ENCODE peak calls at places on chromosomes 11 and 22, in seven cellular contexts. X, R, I, V, G, Q and B are unnamed samples.

GRCh38 chr11:122095950-122096942 is 19.8 kb downstream of the BLID start:
- DNase-seq in X (peak; percentile 21), R (no peak), G (no peak), Q (no peak), V (no peak), I (peak; percentile 93), B (no peak)

GRCh38 chr11:91792779-91793262 is 431.8 kb upstream of the FAT3 start:
- DNase-seq in V (no peak), Q (no peak), X (no peak), R (no peak), G (no peak), I (no peak), B (no peak)

GRCh38 chr22:17570851-17571631 is 7.7 kb downstream of the SLC25A18 start:
- DNase-seq in Q (peak; percentile 49), R (no peak), V (no peak), I (peak; percentile 81), X (no peak), G (no peak), B (peak; percentile 67)

GRCh38 chr11:118194835-118195627 is 18.6 kb upstream of the SCN2B start:
- DNase-seq in R (peak; percentile 98), Q (peak; percentile 90), I (peak; percentile 65), G (no peak), X (peak; percentile 24), V (no peak), B (no peak)

GRCh38 chr22:25174888-25175411 is 24.7 kb upstream of the CRYBB3 start:
- DNase-seq in X (no peak), Q (no peak), I (no peak), V (no peak), G (no peak), R (no peak), B (no peak)

GRCh38 chr11:75319035-75319877 is 32.2 kb downstream of the ARRB1 start:
- DNase-seq in I (peak; percentile 52), R (no peak), X (no peak), Q (no peak), V (no peak), G (no peak), B (no peak)

GRCh38 chr11:27524155-27524554 is 17.6 kb upstream of the LIN7C start:
- DNase-seq in R (peak; percentile 41), X (no peak), I (peak; percentile 63), Q (no peak), G (no peak), V (peak; percentile 35), B (peak; percentile 42)

GRCh38 chr11:133833101-133833898 is 12.0 kb downstream of the SPATA19 start:
- DNase-seq in G (no peak), Q (no peak), X (no peak), I (no peak), V (no peak), R (no peak), B (peak; percentile 27)

GRCh38 chr11:69842746-69843528 is 23.7 kb upstream of the FGF3 start:
- DNase-seq in X (no peak), G (no peak), R (no peak), Q (no peak), V (no peak), I (no peak), B (no peak)

DNA sequence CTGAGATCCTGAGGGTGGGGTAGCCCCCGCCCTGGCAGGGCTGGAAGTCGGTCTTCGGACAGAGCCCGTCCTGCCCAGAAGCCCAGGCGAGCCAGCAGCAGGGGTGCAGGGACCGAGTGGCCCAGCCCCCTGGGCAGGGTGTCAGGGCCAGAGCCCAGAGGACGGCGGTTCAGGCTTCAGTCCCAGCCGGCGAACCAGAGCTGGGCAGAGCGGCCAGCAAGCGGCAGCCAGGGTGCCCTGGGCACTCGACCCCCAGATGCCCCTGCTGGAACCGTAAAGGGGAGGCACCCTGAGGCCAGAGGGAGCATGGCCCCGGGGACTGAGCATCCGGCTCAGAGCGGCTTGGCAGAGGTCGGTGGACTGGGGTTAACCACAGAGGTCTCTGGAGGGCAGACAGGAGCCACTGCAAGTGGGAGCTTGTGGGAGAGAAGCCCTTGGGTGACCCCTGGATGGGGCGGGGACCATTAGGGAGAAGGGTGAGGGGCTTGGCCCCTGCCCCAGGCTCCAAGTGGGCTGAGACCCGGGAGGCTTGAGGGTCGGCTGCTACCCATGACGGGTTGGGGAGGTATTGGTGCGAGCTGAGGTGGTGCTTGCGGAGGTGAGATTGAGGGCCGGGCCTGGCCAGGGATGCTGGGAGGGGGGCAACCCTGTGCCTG is 15.9 kb downstream of the LSP1 start:
- DNase-seq in V (no peak), G (no peak), X (no peak), Q (no peak), R (no peak), I (no peak), B (no peak)
- H3K4me1 ChIP-seq in V (peaks cover 14% of the 10 kb centered on the region), G (peaks cover 4% of the 10 kb centered on the region), X (peaks cover 3% of the 10 kb centered on the region), Q (peaks cover 17% of the 10 kb centered on the region), R (no peaks in the 10 kb centered on the region), I (peaks cover 4% of the 10 kb centered on the region), B (no peaks in the 10 kb centered on the region)

GRCh38 chr11:78036313-78036712 is 13.2 kb upstream of the KCTD14 start:
- DNase-seq in R (no peak), X (no peak), V (no peak), I (no peak), Q (no peak), G (no peak), B (no peak)
- TF ChIP-seq EZH2 in R (no peak), X (no peak), V (no peak), I (no peak), Q (no peak), G (no peak), B (no peak)

GRCh38 chr22:32852346-32853251 is 51.1 kb downstream of the TIMP3 start:
- DNase-seq in X (no peak), Q (peak; percentile 36), I (no peak), G (no peak), R (no peak), V (no peak), B (no peak)
- H3K4me1 ChIP-seq in X (no peaks in the 10 kb centered on the region), Q (no peaks in the 10 kb centered on the region), I (no peaks in the 10 kb centered on the region), G (no peaks in the 10 kb centered on the region), R (no peaks in the 10 kb centered on the region), V (no peaks in the 10 kb centered on the region), B (no peaks in the 10 kb centered on the region)

GRCh38 chr22:30314918-30315317 is 11.8 kb downstream of the TBC1D10A start:
- DNase-seq in I (peak; percentile 55), X (no peak), R (no peak), Q (no peak), G (no peak), V (no peak), B (no peak)
- TF ChIP-seq EZH2 in I (no peak), X (no peak), R (no peak), Q (no peak), G (no peak), V (no peak), B (no peak)

DNA sequence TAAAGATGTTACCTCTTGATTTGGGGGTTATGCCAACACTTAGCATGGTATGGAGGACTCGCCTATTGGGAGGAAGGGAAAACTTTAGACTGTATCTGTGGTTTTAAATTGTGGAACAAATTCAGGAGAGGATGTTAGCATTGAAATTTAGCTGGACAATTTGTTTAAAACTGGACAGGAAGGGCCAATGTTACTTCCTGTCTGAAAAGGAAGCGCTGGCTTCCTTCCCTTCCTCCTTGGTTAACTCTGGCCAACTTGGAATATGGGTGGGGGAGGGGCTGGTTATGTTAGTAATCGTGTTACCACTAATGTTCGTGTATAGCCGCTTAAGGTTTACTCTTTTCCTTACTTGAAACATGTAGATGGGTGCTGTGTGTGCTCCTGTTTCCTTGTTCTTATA is 13.9 kb downstream of the CTNND1 start:
- DNase-seq in G (no peak), V (no peak), I (no peak), X (peak; percentile 73), R (no peak), Q (no peak), B (no peak)
- H3K4me1 ChIP-seq in G (peaks cover 29% of the 10 kb centered on the region), V (peaks cover 93% of the 10 kb centered on the region), I (peaks cover 29% of the 10 kb centered on the region), X (peaks cover 84% of the 10 kb centered on the region), R (peaks cover 96% of the 10 kb centered on the region), Q (peaks cover 62% of the 10 kb centered on the region), B (peaks cover 57% of the 10 kb centered on the region)

GRCh38 chr22:49638001-49638400 is 189.7 kb downstream of the BRD1 start:
- DNase-seq in X (no peak), Q (no peak), I (no peak), R (no peak), V (no peak), G (no peak), B (no peak)

GRCh38 chr22:49640366-49641095 is 187.1 kb downstream of the BRD1 start:
- DNase-seq in X (no peak), G (no peak), V (no peak), Q (no peak), I (no peak), R (no peak), B (no peak)

GRCh38 chr22:49637255-49637760 is 190.4 kb downstream of the BRD1 start:
- DNase-seq in I (no peak), V (no peak), Q (no peak), G (no peak), R (no peak), X (no peak), B (no peak)

GRCh38 chr22:49639956-49640355 is 187.7 kb downstream of the BRD1 start:
- DNase-seq in V (no peak), G (no peak), I (no peak), R (no peak), X (no peak), Q (no peak), B (no peak)

DNA sequence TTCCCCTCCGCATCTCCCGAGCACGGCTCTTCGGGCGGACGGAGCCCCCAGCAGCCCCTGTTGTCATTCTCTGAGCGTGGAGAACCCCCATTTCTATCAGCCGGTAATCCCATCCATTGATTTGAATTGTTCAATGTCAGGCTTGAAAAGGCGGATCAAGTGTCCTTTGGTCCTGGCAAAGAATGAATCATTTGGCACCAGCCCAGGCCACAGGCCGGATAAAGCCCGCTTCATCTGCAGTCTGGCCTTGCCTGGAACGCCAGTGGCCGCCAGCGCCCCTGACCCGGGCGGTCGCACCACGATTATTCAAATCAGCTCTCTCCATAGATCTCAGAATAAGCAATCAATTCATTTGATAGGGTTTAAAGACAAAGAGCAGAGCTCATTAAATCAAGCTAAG is 188.9 kb downstream of the BRD1 start:
- DNase-seq in I (peak; percentile 43), G (no peak), R (peak; percentile 7), X (peak; percentile 20), Q (no peak), V (no peak), B (no peak)
- TF ChIP-seq EZH2 in I (no peak), G (no peak), R (no peak), X (no peak), Q (no peak), V (no peak), B (no peak)

DNA sequence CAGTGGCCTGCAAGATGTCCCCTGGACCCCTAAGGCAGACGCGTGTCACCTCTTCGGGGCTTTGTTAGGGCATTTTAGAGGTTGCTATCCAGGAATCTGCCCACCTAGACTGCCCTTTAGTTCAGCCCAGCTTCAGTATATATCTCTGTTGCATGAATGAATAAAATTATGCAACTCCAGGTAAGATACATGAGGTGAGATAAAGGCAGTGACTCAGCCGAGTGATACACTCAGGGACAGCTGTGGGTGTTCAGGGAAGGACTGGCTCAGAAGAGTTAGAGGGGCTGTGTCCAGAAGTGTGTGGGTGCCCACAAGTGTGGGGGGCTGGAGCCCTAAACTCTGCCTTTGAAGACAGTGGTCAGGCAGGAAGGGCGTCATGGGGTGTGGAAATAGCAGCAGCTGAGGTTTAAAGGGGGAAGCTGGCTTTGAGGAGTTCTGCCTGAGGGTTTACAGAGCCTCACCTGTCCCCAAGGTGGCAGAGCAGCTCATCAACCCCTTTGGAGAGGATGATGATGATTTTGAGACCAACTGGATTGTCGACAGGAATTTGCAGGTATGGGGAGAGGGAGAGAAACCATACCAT is 8.3 kb downstream of the FTH1 start:
- DNase-seq in V (no peak), X (no peak), R (no peak), G (no peak), Q (no peak), I (no peak), B (no peak)
- H3K4me1 ChIP-seq in V (no peaks in the 10 kb centered on the region), X (peaks cover 9% of the 10 kb centered on the region), R (peaks cover 49% of the 10 kb centered on the region), G (peaks cover 3% of the 10 kb centered on the region), Q (peaks cover 34% of the 10 kb centered on the region), I (peaks cover 8% of the 10 kb centered on the region), B (peaks cover 11% of the 10 kb centered on the region)